ENCODE peak calls at places on chromosomes 13 and 19, in nine cellular contexts. One of them, this sample, is unnamed.

GRCh38 chr13:48278806-48279205 is 24.7 kb upstream of the RB1 start:
- DNase-seq in hypothalamus: no peak
- DNase-seq in naive thymus-derived CD8-positive, alpha-beta T cell: no peak
- DNase-seq in C1 segment of cervical spinal cord: no peak
- DNase-seq in activated CD4-positive, alpha-beta T cell treated with anti-CD3 and anti-CD28 coated beads, Interleukin-2, amount 50 U/mL, for 24 hours: no peak
- DNase-seq in psoas muscle: no peak
- DNase-seq in fibroblast of mammary gland: no peak
- DNase-seq in fibroblast of the aortic adventitia: no peak
- DNase-seq in activated B cell treated with CpG ODN at 0.5 μM for 24 hours: no peak
- DNase-seq in this sample: no peak

GRCh38 chr19:48638831-48639381 is 1.7 kb upstream of the DBP start:
- DNase-seq in hypothalamus: no peak
- DNase-seq in naive thymus-derived CD8-positive, alpha-beta T cell: no peak
- DNase-seq in C1 segment of cervical spinal cord: no peak
- DNase-seq in activated CD4-positive, alpha-beta T cell treated with anti-CD3 and anti-CD28 coated beads, Interleukin-2, amount 50 U/mL, for 24 hours: no peak
- DNase-seq in psoas muscle: peak; percentile 58
- DNase-seq in fibroblast of mammary gland: no peak
- DNase-seq in fibroblast of the aortic adventitia: no peak
- DNase-seq in activated B cell treated with CpG ODN at 0.5 μM for 24 hours: no peak
- DNase-seq in this sample: peak; percentile 40

GRCh38 chr13:20608438-20609020 is 41.6 kb downstream of the IFT88 start:
- DNase-seq in hypothalamus: no peak
- DNase-seq in naive thymus-derived CD8-positive, alpha-beta T cell: no peak
- DNase-seq in C1 segment of cervical spinal cord: peak; percentile 20
- DNase-seq in activated CD4-positive, alpha-beta T cell treated with anti-CD3 and anti-CD28 coated beads, Interleukin-2, amount 50 U/mL, for 24 hours: no peak
- DNase-seq in psoas muscle: no peak
- DNase-seq in fibroblast of mammary gland: peak; percentile 3
- DNase-seq in fibroblast of the aortic adventitia: peak; percentile 11
- DNase-seq in activated B cell treated with CpG ODN at 0.5 μM for 24 hours: no peak
- DNase-seq in this sample: no peak

GRCh38 chr13:44825951-44826350 is 163.3 kb downstream of the NUFIP1 start:
- DNase-seq in hypothalamus: no peak
- DNase-seq in naive thymus-derived CD8-positive, alpha-beta T cell: no peak
- DNase-seq in C1 segment of cervical spinal cord: no peak
- DNase-seq in activated CD4-positive, alpha-beta T cell treated with anti-CD3 and anti-CD28 coated beads, Interleukin-2, amount 50 U/mL, for 24 hours: no peak
- DNase-seq in psoas muscle: no peak
- DNase-seq in fibroblast of mammary gland: no peak
- DNase-seq in fibroblast of the aortic adventitia: no peak
- DNase-seq in activated B cell treated with CpG ODN at 0.5 μM for 24 hours: no peak
- DNase-seq in this sample: no peak

GRCh38 chr13:29591310-29591709 is 4.2 kb downstream of the SLC7A1 start:
- DNase-seq in hypothalamus: no peak
- DNase-seq in naive thymus-derived CD8-positive, alpha-beta T cell: no peak
- DNase-seq in C1 segment of cervical spinal cord: no peak
- DNase-seq in activated CD4-positive, alpha-beta T cell treated with anti-CD3 and anti-CD28 coated beads, Interleukin-2, amount 50 U/mL, for 24 hours: no peak
- DNase-seq in psoas muscle: no peak
- DNase-seq in fibroblast of mammary gland: peak; percentile 58
- DNase-seq in fibroblast of the aortic adventitia: peak; percentile 37
- DNase-seq in activated B cell treated with CpG ODN at 0.5 μM for 24 hours: no peak
- DNase-seq in this sample: no peak

GRCh38 chr13:106602178-106602577 is 34.2 kb upstream of the ARGLU1 start:
- DNase-seq in hypothalamus: no peak
- DNase-seq in naive thymus-derived CD8-positive, alpha-beta T cell: no peak
- DNase-seq in C1 segment of cervical spinal cord: no peak
- DNase-seq in activated CD4-positive, alpha-beta T cell treated with anti-CD3 and anti-CD28 coated beads, Interleukin-2, amount 50 U/mL, for 24 hours: no peak
- DNase-seq in psoas muscle: no peak
- DNase-seq in fibroblast of mammary gland: no peak
- DNase-seq in fibroblast of the aortic adventitia: no peak
- DNase-seq in activated B cell treated with CpG ODN at 0.5 μM for 24 hours: no peak
- DNase-seq in this sample: no peak

GRCh38 chr19:10289167-10289835 is 451 bp upstream of the ICAM5 start:
- DNase-seq in hypothalamus: no peak
- DNase-seq in naive thymus-derived CD8-positive, alpha-beta T cell: peak; percentile 39
- DNase-seq in C1 segment of cervical spinal cord: no peak
- DNase-seq in activated CD4-positive, alpha-beta T cell treated with anti-CD3 and anti-CD28 coated beads, Interleukin-2, amount 50 U/mL, for 24 hours: peak; percentile 35
- DNase-seq in psoas muscle: peak; percentile 60
- DNase-seq in fibroblast of mammary gland: peak; percentile 32
- DNase-seq in fibroblast of the aortic adventitia: no peak
- DNase-seq in activated B cell treated with CpG ODN at 0.5 μM for 24 hours: peak; percentile 57
- DNase-seq in this sample: peak; percentile 52

GRCh38 chr13:63625869-63626268 is 2210.2 kb upstream of the PCDH20 start:
- DNase-seq in hypothalamus: no peak
- DNase-seq in naive thymus-derived CD8-positive, alpha-beta T cell: no peak
- DNase-seq in C1 segment of cervical spinal cord: no peak
- DNase-seq in activated CD4-positive, alpha-beta T cell treated with anti-CD3 and anti-CD28 coated beads, Interleukin-2, amount 50 U/mL, for 24 hours: no peak
- DNase-seq in psoas muscle: no peak
- DNase-seq in fibroblast of mammary gland: peak; percentile 20
- DNase-seq in fibroblast of the aortic adventitia: no peak
- DNase-seq in activated B cell treated with CpG ODN at 0.5 μM for 24 hours: no peak
- DNase-seq in this sample: no peak

GRCh38 chr19:42596391-42597071 is 1.8 kb upstream of the CEACAM8 start:
- DNase-seq in hypothalamus: no peak
- DNase-seq in naive thymus-derived CD8-positive, alpha-beta T cell: peak; percentile 27
- DNase-seq in C1 segment of cervical spinal cord: no peak
- DNase-seq in activated CD4-positive, alpha-beta T cell treated with anti-CD3 and anti-CD28 coated beads, Interleukin-2, amount 50 U/mL, for 24 hours: peak; percentile 9
- DNase-seq in psoas muscle: no peak
- DNase-seq in fibroblast of mammary gland: peak; percentile 5
- DNase-seq in fibroblast of the aortic adventitia: peak; percentile 7
- DNase-seq in activated B cell treated with CpG ODN at 0.5 μM for 24 hours: peak; percentile 56
- DNase-seq in this sample: peak; percentile 45

GRCh38 chr19:17419154-17419490 is 725 bp upstream of the MVB12A start:
- DNase-seq in hypothalamus: no peak
- DNase-seq in naive thymus-derived CD8-positive, alpha-beta T cell: no peak
- DNase-seq in C1 segment of cervical spinal cord: no peak
- DNase-seq in activated CD4-positive, alpha-beta T cell treated with anti-CD3 and anti-CD28 coated beads, Interleukin-2, amount 50 U/mL, for 24 hours: no peak
- DNase-seq in psoas muscle: no peak
- DNase-seq in fibroblast of mammary gland: no peak
- DNase-seq in fibroblast of the aortic adventitia: no peak
- DNase-seq in activated B cell treated with CpG ODN at 0.5 μM for 24 hours: no peak
- DNase-seq in this sample: no peak

GRCh38 chr13:44373601-44374347 is at the start of gene SERP2:
- DNase-seq in hypothalamus: peak; percentile 68
- DNase-seq in naive thymus-derived CD8-positive, alpha-beta T cell: no peak
- DNase-seq in C1 segment of cervical spinal cord: peak; percentile 66
- DNase-seq in activated CD4-positive, alpha-beta T cell treated with anti-CD3 and anti-CD28 coated beads, Interleukin-2, amount 50 U/mL, for 24 hours: no peak
- DNase-seq in psoas muscle: peak; percentile 62
- DNase-seq in fibroblast of mammary gland: peak; percentile 32
- DNase-seq in fibroblast of the aortic adventitia: peak; percentile 34
- DNase-seq in activated B cell treated with CpG ODN at 0.5 μM for 24 hours: no peak
- DNase-seq in this sample: peak; percentile 56

GRCh38 chr13:82657471-82657870 is 1224.8 kb downstream of the SLITRK1 start:
- DNase-seq in hypothalamus: no peak
- DNase-seq in naive thymus-derived CD8-positive, alpha-beta T cell: no peak
- DNase-seq in C1 segment of cervical spinal cord: no peak
- DNase-seq in activated CD4-positive, alpha-beta T cell treated with anti-CD3 and anti-CD28 coated beads, Interleukin-2, amount 50 U/mL, for 24 hours: no peak
- DNase-seq in psoas muscle: no peak
- DNase-seq in fibroblast of mammary gland: no peak
- DNase-seq in fibroblast of the aortic adventitia: no peak
- DNase-seq in activated B cell treated with CpG ODN at 0.5 μM for 24 hours: no peak
- DNase-seq in this sample: no peak

GRCh38 chr13:28355822-28356371 is 139.0 kb downstream of the FLT1 start:
- DNase-seq in hypothalamus: no peak
- DNase-seq in naive thymus-derived CD8-positive, alpha-beta T cell: no peak
- DNase-seq in C1 segment of cervical spinal cord: no peak
- DNase-seq in activated CD4-positive, alpha-beta T cell treated with anti-CD3 and anti-CD28 coated beads, Interleukin-2, amount 50 U/mL, for 24 hours: no peak
- DNase-seq in psoas muscle: no peak
- DNase-seq in fibroblast of mammary gland: peak; percentile 72
- DNase-seq in fibroblast of the aortic adventitia: peak; percentile 60
- DNase-seq in activated B cell treated with CpG ODN at 0.5 μM for 24 hours: no peak
- DNase-seq in this sample: no peak

GRCh38 chr19:18262917-18263316 is 11.3 kb downstream of the IQCN start:
- DNase-seq in hypothalamus: no peak
- DNase-seq in naive thymus-derived CD8-positive, alpha-beta T cell: no peak
- DNase-seq in C1 segment of cervical spinal cord: no peak
- DNase-seq in activated CD4-positive, alpha-beta T cell treated with anti-CD3 and anti-CD28 coated beads, Interleukin-2, amount 50 U/mL, for 24 hours: no peak
- DNase-seq in psoas muscle: no peak
- DNase-seq in fibroblast of mammary gland: no peak
- DNase-seq in fibroblast of the aortic adventitia: no peak
- DNase-seq in activated B cell treated with CpG ODN at 0.5 μM for 24 hours: no peak
- DNase-seq in this sample: no peak

GRCh38 chr13:28763887-28764286 is 45.1 kb upstream of the SLC46A3 start:
- DNase-seq in hypothalamus: no peak
- DNase-seq in naive thymus-derived CD8-positive, alpha-beta T cell: no peak
- DNase-seq in C1 segment of cervical spinal cord: no peak
- DNase-seq in activated CD4-positive, alpha-beta T cell treated with anti-CD3 and anti-CD28 coated beads, Interleukin-2, amount 50 U/mL, for 24 hours: no peak
- DNase-seq in psoas muscle: no peak
- DNase-seq in fibroblast of mammary gland: no peak
- DNase-seq in fibroblast of the aortic adventitia: no peak
- DNase-seq in activated B cell treated with CpG ODN at 0.5 μM for 24 hours: no peak
- DNase-seq in this sample: no peak

GRCh38 chr19:47107201-47107952 is 6.2 kb downstream of the ZC3H4 start:
- DNase-seq in hypothalamus: no peak
- DNase-seq in naive thymus-derived CD8-positive, alpha-beta T cell: no peak
- DNase-seq in C1 segment of cervical spinal cord: no peak
- DNase-seq in activated CD4-positive, alpha-beta T cell treated with anti-CD3 and anti-CD28 coated beads, Interleukin-2, amount 50 U/mL, for 24 hours: no peak
- DNase-seq in psoas muscle: no peak
- DNase-seq in fibroblast of mammary gland: peak; percentile 44
- DNase-seq in fibroblast of the aortic adventitia: peak; percentile 41
- DNase-seq in activated B cell treated with CpG ODN at 0.5 μM for 24 hours: no peak
- DNase-seq in this sample: peak; percentile 16

GRCh38 chr13:95644611-95645052 is at the start of gene DZIP1:
- DNase-seq in hypothalamus: peak; percentile 77
- DNase-seq in naive thymus-derived CD8-positive, alpha-beta T cell: no peak
- DNase-seq in C1 segment of cervical spinal cord: peak; percentile 64
- DNase-seq in activated CD4-positive, alpha-beta T cell treated with anti-CD3 and anti-CD28 coated beads, Interleukin-2, amount 50 U/mL, for 24 hours: no peak
- DNase-seq in psoas muscle: peak; percentile 83
- DNase-seq in fibroblast of mammary gland: peak; percentile 83
- DNase-seq in fibroblast of the aortic adventitia: peak; percentile 85
- DNase-seq in activated B cell treated with CpG ODN at 0.5 μM for 24 hours: no peak
- DNase-seq in this sample: peak; percentile 87

GRCh38 chr13:41457589-41458186 is 338 bp downstream of the RGCC start:
- DNase-seq in hypothalamus: no peak
- DNase-seq in naive thymus-derived CD8-positive, alpha-beta T cell: peak; percentile 16
- DNase-seq in C1 segment of cervical spinal cord: no peak
- DNase-seq in activated CD4-positive, alpha-beta T cell treated with anti-CD3 and anti-CD28 coated beads, Interleukin-2, amount 50 U/mL, for 24 hours: peak; percentile 30
- DNase-seq in psoas muscle: peak; percentile 57
- DNase-seq in fibroblast of mammary gland: no peak
- DNase-seq in fibroblast of the aortic adventitia: no peak
- DNase-seq in activated B cell treated with CpG ODN at 0.5 μM for 24 hours: peak; percentile 26
- DNase-seq in this sample: peak; percentile 42

GRCh38 chr13:32426981-32427851 is 714 bp downstream of the N4BP2L1 start:
- DNase-seq in hypothalamus: peak; percentile 38
- DNase-seq in naive thymus-derived CD8-positive, alpha-beta T cell: peak; percentile 53
- DNase-seq in C1 segment of cervical spinal cord: peak; percentile 53
- DNase-seq in activated CD4-positive, alpha-beta T cell treated with anti-CD3 and anti-CD28 coated beads, Interleukin-2, amount 50 U/mL, for 24 hours: peak; percentile 25
- DNase-seq in psoas muscle: peak; percentile 79
- DNase-seq in fibroblast of mammary gland: peak; percentile 15
- DNase-seq in fibroblast of the aortic adventitia: peak; percentile 13
- DNase-seq in activated B cell treated with CpG ODN at 0.5 μM for 24 hours: peak; percentile 63
- DNase-seq in this sample: peak; percentile 64

GRCh38 chr13:28059214-28059613 is 41.2 kb downstream of the FLT3 start:
- DNase-seq in hypothalamus: no peak
- DNase-seq in naive thymus-derived CD8-positive, alpha-beta T cell: peak; percentile 32
- DNase-seq in C1 segment of cervical spinal cord: no peak
- DNase-seq in activated CD4-positive, alpha-beta T cell treated with anti-CD3 and anti-CD28 coated beads, Interleukin-2, amount 50 U/mL, for 24 hours: peak; percentile 4
- DNase-seq in psoas muscle: no peak
- DNase-seq in fibroblast of mammary gland: peak; percentile 38
- DNase-seq in fibroblast of the aortic adventitia: peak; percentile 7
- DNase-seq in activated B cell treated with CpG ODN at 0.5 μM for 24 hours: no peak
- DNase-seq in this sample: no peak

GRCh38 chr13:50576156-50576555 is 267.3 kb downstream of the DLEU7 start:
- DNase-seq in hypothalamus: no peak
- DNase-seq in naive thymus-derived CD8-positive, alpha-beta T cell: no peak
- DNase-seq in C1 segment of cervical spinal cord: no peak
- DNase-seq in activated CD4-positive, alpha-beta T cell treated with anti-CD3 and anti-CD28 coated beads, Interleukin-2, amount 50 U/mL, for 24 hours: no peak
- DNase-seq in psoas muscle: peak; percentile 54
- DNase-seq in fibroblast of mammary gland: no peak
- DNase-seq in fibroblast of the aortic adventitia: no peak
- DNase-seq in activated B cell treated with CpG ODN at 0.5 μM for 24 hours: no peak
- DNase-seq in this sample: no peak

GRCh38 chr19:44582581-44583265 is 30.6 kb upstream of the IGSF23 start:
- DNase-seq in hypothalamus: no peak
- DNase-seq in naive thymus-derived CD8-positive, alpha-beta T cell: no peak
- DNase-seq in C1 segment of cervical spinal cord: no peak
- DNase-seq in activated CD4-positive, alpha-beta T cell treated with anti-CD3 and anti-CD28 coated beads, Interleukin-2, amount 50 U/mL, for 24 hours: no peak
- DNase-seq in psoas muscle: no peak
- DNase-seq in fibroblast of mammary gland: peak; percentile 31
- DNase-seq in fibroblast of the aortic adventitia: peak; percentile 32
- DNase-seq in activated B cell treated with CpG ODN at 0.5 μM for 24 hours: no peak
- DNase-seq in this sample: no peak

GRCh38 chr19:927707-928401 is 2.0 kb downstream of the ARID3A start:
- DNase-seq in hypothalamus: no peak
- DNase-seq in naive thymus-derived CD8-positive, alpha-beta T cell: no peak
- DNase-seq in C1 segment of cervical spinal cord: no peak
- DNase-seq in activated CD4-positive, alpha-beta T cell treated with anti-CD3 and anti-CD28 coated beads, Interleukin-2, amount 50 U/mL, for 24 hours: no peak
- DNase-seq in psoas muscle: no peak
- DNase-seq in fibroblast of mammary gland: no peak
- DNase-seq in fibroblast of the aortic adventitia: no peak
- DNase-seq in activated B cell treated with CpG ODN at 0.5 μM for 24 hours: no peak
- DNase-seq in this sample: no peak

GRCh38 chr19:32599736-32600157 is 18.8 kb downstream of the PDCD5 start:
- DNase-seq in hypothalamus: no peak
- DNase-seq in naive thymus-derived CD8-positive, alpha-beta T cell: peak; percentile 39
- DNase-seq in C1 segment of cervical spinal cord: no peak
- DNase-seq in activated CD4-positive, alpha-beta T cell treated with anti-CD3 and anti-CD28 coated beads, Interleukin-2, amount 50 U/mL, for 24 hours: no peak
- DNase-seq in psoas muscle: peak; percentile 15
- DNase-seq in fibroblast of mammary gland: peak; percentile 76
- DNase-seq in fibroblast of the aortic adventitia: peak; percentile 76
- DNase-seq in activated B cell treated with CpG ODN at 0.5 μM for 24 hours: no peak
- DNase-seq in this sample: no peak

GRCh38 chr13:83825676-83826075 is 56.6 kb downstream of the SLITRK1 start:
- DNase-seq in hypothalamus: peak; percentile 1
- DNase-seq in naive thymus-derived CD8-positive, alpha-beta T cell: no peak
- DNase-seq in C1 segment of cervical spinal cord: no peak
- DNase-seq in activated CD4-positive, alpha-beta T cell treated with anti-CD3 and anti-CD28 coated beads, Interleukin-2, amount 50 U/mL, for 24 hours: no peak
- DNase-seq in psoas muscle: no peak
- DNase-seq in fibroblast of mammary gland: no peak
- DNase-seq in fibroblast of the aortic adventitia: no peak
- DNase-seq in activated B cell treated with CpG ODN at 0.5 μM for 24 hours: no peak
- DNase-seq in this sample: no peak

GRCh38 chr19:29679598-29680210 is 14.4 kb downstream of the PLEKHF1 start:
- DNase-seq in hypothalamus: no peak
- DNase-seq in naive thymus-derived CD8-positive, alpha-beta T cell: no peak
- DNase-seq in C1 segment of cervical spinal cord: no peak
- DNase-seq in activated CD4-positive, alpha-beta T cell treated with anti-CD3 and anti-CD28 coated beads, Interleukin-2, amount 50 U/mL, for 24 hours: no peak
- DNase-seq in psoas muscle: no peak
- DNase-seq in fibroblast of mammary gland: no peak
- DNase-seq in fibroblast of the aortic adventitia: no peak
- DNase-seq in activated B cell treated with CpG ODN at 0.5 μM for 24 hours: no peak
- DNase-seq in this sample: no peak

GRCh38 chr13:58919551-58919950 is 1244.2 kb downstream of the DIAPH3 start:
- DNase-seq in hypothalamus: no peak
- DNase-seq in naive thymus-derived CD8-positive, alpha-beta T cell: no peak
- DNase-seq in C1 segment of cervical spinal cord: no peak
- DNase-seq in activated CD4-positive, alpha-beta T cell treated with anti-CD3 and anti-CD28 coated beads, Interleukin-2, amount 50 U/mL, for 24 hours: no peak
- DNase-seq in psoas muscle: no peak
- DNase-seq in fibroblast of mammary gland: no peak
- DNase-seq in fibroblast of the aortic adventitia: no peak
- DNase-seq in activated B cell treated with CpG ODN at 0.5 μM for 24 hours: no peak
- DNase-seq in this sample: no peak

GRCh38 chr13:98751397-98752110 is 918 bp downstream of the SLC15A1 start:
- DNase-seq in hypothalamus: no peak
- DNase-seq in naive thymus-derived CD8-positive, alpha-beta T cell: no peak
- DNase-seq in C1 segment of cervical spinal cord: no peak
- DNase-seq in activated CD4-positive, alpha-beta T cell treated with anti-CD3 and anti-CD28 coated beads, Interleukin-2, amount 50 U/mL, for 24 hours: no peak
- DNase-seq in psoas muscle: no peak
- DNase-seq in fibroblast of mammary gland: peak; percentile 44
- DNase-seq in fibroblast of the aortic adventitia: peak; percentile 41
- DNase-seq in activated B cell treated with CpG ODN at 0.5 μM for 24 hours: no peak
- DNase-seq in this sample: no peak

GRCh38 chr19:28466107-28467045 is 746.6 kb downstream of the UQCRFS1 start:
- DNase-seq in hypothalamus: no peak
- DNase-seq in naive thymus-derived CD8-positive, alpha-beta T cell: peak; percentile 54
- DNase-seq in C1 segment of cervical spinal cord: no peak
- DNase-seq in activated CD4-positive, alpha-beta T cell treated with anti-CD3 and anti-CD28 coated beads, Interleukin-2, amount 50 U/mL, for 24 hours: peak; percentile 14
- DNase-seq in psoas muscle: peak; percentile 74
- DNase-seq in fibroblast of mammary gland: peak; percentile 61
- DNase-seq in fibroblast of the aortic adventitia: peak; percentile 77
- DNase-seq in activated B cell treated with CpG ODN at 0.5 μM for 24 hours: no peak
- DNase-seq in this sample: peak; percentile 74

GRCh38 chr19:27775395-27775794 is 1437.6 kb downstream of the UQCRFS1 start:
- DNase-seq in hypothalamus: no peak
- DNase-seq in naive thymus-derived CD8-positive, alpha-beta T cell: no peak
- DNase-seq in C1 segment of cervical spinal cord: no peak
- DNase-seq in activated CD4-positive, alpha-beta T cell treated with anti-CD3 and anti-CD28 coated beads, Interleukin-2, amount 50 U/mL, for 24 hours: no peak
- DNase-seq in psoas muscle: no peak
- DNase-seq in fibroblast of mammary gland: no peak
- DNase-seq in fibroblast of the aortic adventitia: no peak
- DNase-seq in activated B cell treated with CpG ODN at 0.5 μM for 24 hours: no peak
- DNase-seq in this sample: no peak

This sample was measured in left ventricle myocardium superior.